ENCODE peak calls at places on chromosome 7, in six cellular contexts. J is lower lobe of right lung, O is endodermal cell, I is RWPE1, U is T-helper 1 cell, K is LoVo. E is an unnamed sample.

GRCh38 chr7:19248681-19249080 is 103.5 kb upstream of the FERD3L start:
- DNase-seq in J (no peak), O (no peak), I (no peak), U (no peak), K (no peak), E (no peak)

GRCh38 chr7:604884-605531 is 85.4 kb upstream of the PDGFA start:
- DNase-seq in J (no peak), O (no peak), I (no peak), U (no peak), K (no peak), E (peak; percentile 24)

GRCh38 chr7:71254751-71255150 is 122.8 kb downstream of the GALNT17 start:
- DNase-seq in J (no peak), O (no peak), I (no peak), U (no peak), K (no peak), E (no peak)

GRCh38 chr7:66961096-66961495 is 34.3 kb downstream of the SBDS start:
- DNase-seq in J (no peak), O (no peak), I (no peak), U (no peak), K (no peak), E (no peak)

GRCh38 chr7:113824117-113824823 is 94.5 kb downstream of the PPP1R3A start:
- DNase-seq in J (no peak), O (no peak), I (no peak), U (no peak), K (peak; percentile 23), E (no peak)

GRCh38 chr7:128000048-128000447 is 31.2 kb downstream of the LRRC4 start:
- DNase-seq in J (no peak), O (no peak), I (no peak), U (no peak), K (no peak), E (no peak)

GRCh38 chr7:157457355-157458253 is 120.8 kb downstream of the DNAJB6 start:
- DNase-seq in J (peak; percentile 23), O (no peak), I (no peak), U (no peak), K (no peak), E (no peak)

GRCh38 chr7:27100601-27101187 is 1.8 kb downstream of the HOXA2 start:
- DNase-seq in J (no peak), O (peak; percentile 69), I (no peak), U (no peak), K (no peak), E (no peak)

GRCh38 chr7:101315336-101315735 is 6.3 kb downstream of the IFT22 start:
- DNase-seq in J (no peak), O (peak; percentile 87), I (no peak), U (peak; percentile 40), K (peak; percentile 60), E (no peak)

GRCh38 chr7:156650042-156650441 is 9.5 kb downstream of the RNF32 start:
- DNase-seq in J (no peak), O (peak; percentile 80), I (peak; percentile 23), U (no peak), K (no peak), E (no peak)

GRCh38 chr7:44633254-44634186 is 27.1 kb downstream of the OGDH start:
- DNase-seq in J (peak; percentile 59), O (no peak), I (peak; percentile 15), U (peak; percentile 40), K (peak; percentile 82), E (peak; percentile 75)

GRCh38 chr7:94129443-94130140 is 125.4 kb upstream of the BET1 start:
- DNase-seq in J (no peak), O (no peak), I (peak; percentile 21), U (no peak), K (peak; percentile 45), E (no peak)

GRCh38 chr7:139823855-139824670 is 5.0 kb upstream of the TBXAS1 start:
- DNase-seq in J (no peak), O (no peak), I (no peak), U (no peak), K (no peak), E (no peak)

GRCh38 chr7:33534830-33535229 is 370.5 kb upstream of the BMPER start:
- DNase-seq in J (no peak), O (peak; percentile 48), I (no peak), U (no peak), K (no peak), E (no peak)